ENCODE peak calls at places on chromosomes 3 and 15, in seven cellular contexts. S, L, H, X, C, Q and M are unnamed samples.

GRCh38 chr15:67249830-67250229 is 4.6 kb downstream of the AAGAB start:
- DNase-seq in C (no peak), H (no peak), L (no peak), Q (no peak), X (no peak), S (no peak), M (no peak)

GRCh38 chr15:96181873-96182301 is 148.6 kb upstream of the NR2F2 start:
- DNase-seq in Q (peak; percentile 60), S (no peak), H (peak; percentile 72), X (no peak), C (no peak), L (peak; percentile 93), M (no peak)

GRCh38 chr3:176926688-176927087 is 270.6 kb downstream of the TBL1XR1 start:
- DNase-seq in Q (no peak), C (no peak), H (no peak), L (no peak), S (no peak), X (no peak), M (no peak)

GRCh38 chr15:92079047-92079446 is 225.5 kb downstream of the SLCO3A1 start:
- DNase-seq in Q (no peak), L (no peak), S (no peak), X (peak; percentile 46), H (no peak), C (no peak), M (no peak)

GRCh38 chr15:72998681-72999466 is 53.4 kb upstream of the NEO1 start:
- DNase-seq in C (no peak), L (no peak), S (no peak), Q (no peak), H (no peak), X (no peak), M (no peak)

GRCh38 chr3:106428565-106428994 is 559.8 kb upstream of the CBLB start:
- DNase-seq in L (peak; percentile 99), S (no peak), Q (no peak), C (no peak), X (peak; percentile 33), H (peak; percentile 77), M (peak; percentile 22)

GRCh38 chr3:109375975-109376374 is 38.6 kb upstream of the DPPA4 start:
- DNase-seq in H (no peak), X (no peak), S (no peak), L (no peak), C (no peak), Q (no peak), M (no peak)

GRCh38 chr15:64010719-64011118 is 35.6 kb downstream of the DAPK2 start:
- DNase-seq in H (peak; percentile 61), S (peak; percentile 85), X (peak; percentile 51), C (peak; percentile 75), L (peak; percentile 90), Q (peak; percentile 58), M (no peak)

GRCh38 chr3:122620399-122620798 is 42.9 kb downstream of the PARP15 start:
- DNase-seq in Q (no peak), C (no peak), S (no peak), H (no peak), X (no peak), L (no peak), M (no peak)

GRCh38 chr3:72127843-72128242 is 342.9 kb upstream of the PROK2 start:
- DNase-seq in L (peak; percentile 26), X (no peak), H (peak; percentile 34), S (no peak), C (no peak), Q (no peak), M (no peak)

GRCh38 chr3:12891985-12892839 is 50.8 kb upstream of the RPL32 start:
- DNase-seq in X (peak; percentile 70), H (peak; percentile 76), Q (peak; percentile 39), S (no peak), C (no peak), L (peak; percentile 71), M (peak; percentile 33)

GRCh38 chr15:89088605-89089315 is 504 bp downstream of the ABHD2 start:
- DNase-seq in Q (no peak), L (peak; percentile 32), C (peak; percentile 56), H (peak; percentile 23), S (no peak), X (peak; percentile 28), M (no peak)

GRCh38 chr3:125437631-125438435 is 62.7 kb upstream of the ZNF148 start:
- DNase-seq in X (peak; percentile 72), H (peak; percentile 66), Q (peak; percentile 61), C (no peak), S (peak; percentile 86), L (peak; percentile 57), M (peak; percentile 30)

GRCh38 chr15:75348034-75348562 is 1.3 kb downstream of the NEIL1 start:
- DNase-seq in C (no peak), H (peak; percentile 48), X (no peak), L (peak; percentile 19), S (no peak), Q (no peak), M (no peak)

GRCh38 chr15:51780636-51781035 is 29.2 kb downstream of the TMOD2 start:
- DNase-seq in X (no peak), S (no peak), L (no peak), H (no peak), C (no peak), Q (no peak), M (no peak)

GRCh38 chr3:356947-357346 is 160.4 kb downstream of the CHL1 start:
- DNase-seq in H (no peak), S (no peak), C (no peak), Q (no peak), X (no peak), L (no peak), M (no peak)

GRCh38 chr15:100338971-100339444 is 2.8 kb downstream of the ADAMTS17 start:
- DNase-seq in L (peak; percentile 11), S (peak; percentile 70), H (peak; percentile 40), C (no peak), X (peak; percentile 61), Q (peak; percentile 42), M (peak; percentile 24)

GRCh38 chr15:89149501-89150101 is 61.3 kb downstream of the ABHD2 start:
- DNase-seq in Q (no peak), X (no peak), S (no peak), L (no peak), H (no peak), C (no peak), M (no peak)

GRCh38 chr3:186492594-186492993 is 51.6 kb downstream of the CRYGS start:
- DNase-seq in S (peak; percentile 30), C (no peak), Q (no peak), H (no peak), L (no peak), X (no peak), M (no peak)